ENCODE peak calls at places on chromosomes 16 and 17, in six cellular contexts. N is BJ, G is dorsolateral prefrontal cortex, B is psoas muscle, I is fibroblast of lung, U is AG10803. K is an unnamed sample.
A peak's percentile ranks its signal among the peaks of the same experiment; 100 is the strongest.

GRCh38 chr16:20740901-20741491 is 622 bp downstream of the THUMPD1 start:
- DNase-seq in N (peak; percentile 19), G (peak; percentile 80), B (peak; percentile 95), I (peak; percentile 79), U (peak; percentile 68), K (peak; percentile 22)

GRCh38 chr16:6190756-6191155 is 1093.2 kb upstream of the EEF2KMT start:
- DNase-seq in N (no peak), G (no peak), B (no peak), I (no peak), U (no peak), K (no peak)

GRCh38 chr17:82930043-82930923 is 90.5 kb upstream of the ZNF750 start:
- DNase-seq in N (no peak), G (peak; percentile 18), B (peak; percentile 42), I (no peak), U (no peak), K (no peak)

GRCh38 chr16:87822571-87822970 is 46.7 kb downstream of the SLC7A5 start:
- DNase-seq in N (no peak), G (no peak), B (no peak), I (no peak), U (no peak), K (no peak)

GRCh38 chr17:55757659-55758058 is 6.8 kb downstream of the PCTP start:
- DNase-seq in N (no peak), G (no peak), B (no peak), I (no peak), U (no peak), K (no peak)

GRCh38 chr17:73647767-73648542 is 3.7 kb upstream of the SDK2 start:
- DNase-seq in N (no peak), G (no peak), B (peak; percentile 12), I (no peak), U (no peak), K (no peak)

GRCh38 chr16:23062524-23062923 is 86.7 kb downstream of the USP31 start:
- DNase-seq in N (no peak), G (no peak), B (no peak), I (no peak), U (no peak), K (no peak)

GRCh38 chr17:79305831-79306687 is 231.4 kb downstream of the ENGASE start:
- DNase-seq in N (no peak), G (no peak), B (peak; percentile 88), I (no peak), U (no peak), K (no peak)

GRCh38 chr17:14150604-14151003 is 81.3 kb downstream of the COX10 start:
- DNase-seq in N (no peak), G (no peak), B (no peak), I (no peak), U (no peak), K (no peak)

GRCh38 chr17:30401097-30401496 is 22.4 kb downstream of the CPD start:
- DNase-seq in N (no peak), G (no peak), B (no peak), I (no peak), U (no peak), K (no peak)

GRCh38 chr17:4997302-4998026 is at the start of the genes INCA1 and KIF1C:
- DNase-seq in N (peak; percentile 28), G (peak; percentile 86), B (peak; percentile 98), I (peak; percentile 85), U (peak; percentile 83), K (peak; percentile 47)

GRCh38 chr17:19248923-19249574 is 11.9 kb downstream of the EPN2 start:
- DNase-seq in N (peak; percentile 58), G (no peak), B (no peak), I (peak; percentile 69), U (peak; percentile 83), K (no peak)

GRCh38 chr17:63950940-63951907 is 19.1 kb upstream of the CD79B start:
- DNase-seq in N (no peak), G (no peak), B (no peak), I (no peak), U (no peak), K (no peak)

GRCh38 chr16:57795431-57795878 is 6.8 kb downstream of the KIFC3 start:
- DNase-seq in N (no peak), G (no peak), B (no peak), I (peak; percentile 44), U (peak; percentile 66), K (no peak)

GRCh38 chr17:29155966-29156338 is 24.2 kb downstream of the MYO18A start:
- DNase-seq in N (no peak), G (no peak), B (no peak), I (peak; percentile 38), U (peak; percentile 68), K (no peak)

GRCh38 chr17:50540485-50541401 is 6.2 kb upstream of the SPATA20 start:
- DNase-seq in N (no peak), G (no peak), B (no peak), I (no peak), U (no peak), K (no peak)
- H3K4me3 ChIP-seq in N (no peak overlapping the region), G (peak overlapping the region; percentile 62), B (peak overlapping the region; percentile 73), I (no peak overlapping the region), U (no peak overlapping the region), K (no peak overlapping the region)

GRCh38 chr16:89097528-89097846 is 3.8 kb downstream of the ACSF3 start:
- DNase-seq in N (no peak), G (no peak), B (no peak), I (no peak), U (no peak), K (no peak)
- H3K4me3 ChIP-seq in N (no peak overlapping the region), G (no peak overlapping the region), B (no peak overlapping the region), I (no peak overlapping the region), U (no peak overlapping the region), K (no peak overlapping the region)

DNA sequence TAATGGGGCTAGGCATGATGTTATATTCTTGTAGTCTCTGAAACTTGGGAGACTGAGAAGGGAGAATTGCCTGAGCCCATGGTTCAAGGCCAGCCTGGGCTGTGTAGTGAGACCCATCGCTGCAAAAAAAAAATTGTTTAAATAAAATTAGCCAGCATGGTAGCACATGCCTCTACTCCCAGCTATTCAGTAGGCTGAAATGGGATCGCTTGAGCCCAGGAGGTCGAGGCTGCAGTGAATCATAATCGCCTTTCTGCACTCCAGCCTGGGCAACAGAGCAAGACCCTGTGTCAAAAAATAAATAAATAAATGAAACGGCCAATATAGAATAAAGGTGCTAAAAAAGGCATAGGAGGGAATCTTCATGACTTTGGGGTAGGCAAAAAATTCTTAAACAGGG is 13.9 kb upstream of the SLX4 start:
- DNase-seq in N (no peak), G (no peak), B (no peak), I (no peak), U (no peak), K (no peak)
- H3K4me3 ChIP-seq in N (no peak overlapping the region), G (no peak overlapping the region), B (no peak overlapping the region), I (no peak overlapping the region), U (no peak overlapping the region), K (no peak overlapping the region)

GRCh38 chr17:61404702-61405046 is 5.0 kb downstream of the TBX2 start:
- DNase-seq in N (no peak), G (no peak), B (no peak), I (no peak), U (no peak), K (no peak)
- H3K4me3 ChIP-seq in N (peak overlapping the region; percentile 78), G (peak overlapping the region; percentile 25), B (peak overlapping the region; percentile 77), I (peak overlapping the region; percentile 93), U (no peak overlapping the region), K (no peak overlapping the region)

GRCh38 chr17:57604771-57605733 is 140.0 kb downstream of the CCDC182 start:
- DNase-seq in N (no peak), G (peak; percentile 28), B (peak; percentile 67), I (peak; percentile 74), U (peak; percentile 45), K (no peak)
- H3K4me3 ChIP-seq in N (no peak overlapping the region), G (peak overlapping the region; percentile 32), B (peak overlapping the region; percentile 22), I (no peak overlapping the region), U (no peak overlapping the region), K (no peak overlapping the region)

DNA sequence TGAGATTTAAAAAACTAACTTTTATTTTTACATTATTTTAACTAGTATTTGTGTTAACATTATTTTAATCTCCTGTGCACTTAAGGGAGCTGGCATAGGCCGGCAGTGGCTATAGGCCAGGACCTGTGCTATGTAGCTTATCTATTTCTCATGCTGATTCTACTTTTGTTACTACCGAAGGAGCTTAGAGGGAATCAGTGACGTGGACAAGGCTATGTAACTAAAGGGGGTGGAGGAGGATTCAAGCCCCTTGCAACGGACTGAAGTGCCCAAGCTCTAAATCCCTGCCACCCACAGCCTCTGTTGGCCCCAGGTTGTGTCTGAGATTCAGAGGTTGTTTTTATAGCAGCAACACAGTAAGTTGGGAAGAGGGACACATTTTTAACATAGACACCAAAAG is 356.4 kb downstream of the WWOX start:
- DNase-seq in N (no peak), G (no peak), B (no peak), I (no peak), U (no peak), K (no peak)
- H3K4me3 ChIP-seq in N (no peak overlapping the region), G (no peak overlapping the region), B (no peak overlapping the region), I (no peak overlapping the region), U (no peak overlapping the region), K (no peak overlapping the region)

DNA sequence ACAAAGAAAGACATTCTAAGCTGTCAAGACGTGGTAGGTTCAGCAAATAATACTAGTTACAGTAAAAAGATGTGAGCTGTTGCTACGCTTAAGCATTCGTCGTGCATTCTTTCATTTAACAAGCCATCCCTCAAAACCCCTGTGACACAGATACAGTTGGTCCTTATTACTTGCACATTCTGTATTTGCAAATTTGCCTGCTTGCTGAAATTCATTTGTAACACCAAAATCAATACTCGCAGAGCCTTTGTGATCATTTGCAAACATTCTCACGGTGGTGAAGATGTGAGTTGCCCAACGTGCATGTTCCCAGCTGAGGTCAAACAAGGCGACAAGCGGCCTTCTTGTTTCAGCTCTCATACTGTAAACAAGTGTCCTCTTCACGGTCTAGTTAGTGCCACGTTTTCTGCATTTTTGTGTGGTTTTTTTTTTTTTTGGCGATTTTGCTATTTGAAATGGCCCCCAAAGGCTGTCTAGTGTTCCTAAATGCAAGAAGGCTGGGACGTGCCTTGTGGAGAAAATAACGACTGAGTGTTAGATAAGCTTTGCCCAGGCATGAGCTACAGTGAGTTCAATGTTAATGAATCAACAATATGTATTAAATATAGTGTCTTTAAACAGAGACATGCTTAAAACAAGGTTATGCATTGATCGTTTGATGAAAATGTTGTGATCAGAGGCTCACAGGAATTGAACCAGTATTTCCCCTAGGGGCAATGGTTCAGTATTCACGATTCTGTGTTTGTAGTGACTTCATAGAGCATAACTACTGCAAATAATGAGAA is 84.1 kb downstream of the RAB11FIP4 start:
- DNase-seq in N (no peak), G (no peak), B (no peak), I (no peak), U (peak; percentile 5), K (no peak)
- H3K4me3 ChIP-seq in N (no peak overlapping the region), G (no peak overlapping the region), B (no peak overlapping the region), I (no peak overlapping the region), U (no peak overlapping the region), K (no peak overlapping the region)

K was measured in retinal pigment epithelial cell.